ENCODE peak calls at places on chromosomes 4 and X, in ten cellular contexts. Y is naive thymus-derived CD8-positive, alpha-beta T cell; Z is activated naive CD4-positive, alpha-beta T cell treated with anti-CD3 and anti-CD28 coated beads, Interleukin-2, amount 10 ng/mL, durations not matched to agents 7 days and 5 days; R is stomach; V is kidney glomerular epithelial cell; N is mammary epithelial cell; A is CD8-positive, alpha-beta T cell; W is astrocyte of the cerebellum; M is GM04504; I is lower lobe of right lung. S is an unnamed sample.

GRCh38 chr4:104728380-104729122 is 233.9 kb upstream of the CXXC4 start:
- DNase-seq in Y (no peak), W (peak), R (no peak), A (no peak), N (peak), M (no peak), Z (no peak), V (peak), I (no peak), S (no peak)

GRCh38 chr4:128333309-128334006 is 45.8 kb upstream of the PGRMC2 start:
- DNase-seq in N (no peak), Y (no peak), M (no peak), V (no peak), I (no peak), R (no peak), W (no peak), A (no peak), Z (no peak), S (no peak)

GRCh38 chr4:127622621-127622922 is 10.2 kb upstream of the INTU start:
- DNase-seq in A (no peak), M (no peak), Z (no peak), R (no peak), V (peak), W (no peak), N (no peak), I (no peak), Y (no peak), S (no peak)

GRCh38 chr4:75513529-75514130 is 573 bp downstream of the RCHY1 start:
- DNase-seq in Z (no peak), V (peak), A (peak), N (no peak), Y (no peak), M (no peak), W (no peak), R (no peak), I (no peak), S (peak)

GRCh38 chr4:25787891-25788331 is 74.9 kb downstream of the SEL1L3 start:
- DNase-seq in Z (no peak), N (no peak), R (peak), A (no peak), I (no peak), V (no peak), M (no peak), Y (no peak), W (no peak), S (no peak)

GRCh38 chrX:2698604-2699003 is 7.5 kb downstream of the CD99 start:
- DNase-seq in V (no peak), I (no peak), M (no peak), Z (no peak), W (no peak), A (no peak), N (no peak), R (no peak), Y (no peak), S (no peak)

GRCh38 chr4:2799971-2800690 is 7.2 kb downstream of the SH3BP2 start:
- DNase-seq in N (no peak), W (no peak), A (peak), Y (peak), Z (no peak), I (peak), R (no peak), M (no peak), V (no peak), S (no peak)

GRCh38 chr4:139768913-139769312 is 103.3 kb downstream of the MGST2 start:
- DNase-seq in W (no peak), Z (peak), M (no peak), A (no peak), I (no peak), R (peak), V (no peak), N (no peak), Y (no peak), S (no peak)

GRCh38 chrX:136861877-136862276 is 18.6 kb downstream of the RBMX start:
- DNase-seq in I (no peak), N (no peak), A (no peak), V (no peak), R (no peak), W (no peak), M (no peak), Z (no peak), Y (no peak), S (no peak)

GRCh38 chrX:46922601-46923000 is 10.4 kb downstream of the JADE3 start:
- DNase-seq in Y (no peak), N (peak), A (no peak), Z (no peak), M (no peak), V (no peak), I (no peak), W (no peak), R (no peak), S (no peak)

GRCh38 chr4:86898562-86898961 is 6.3 kb upstream of the C4orf36 start:
- DNase-seq in R (no peak), A (no peak), W (no peak), V (no peak), N (no peak), Y (no peak), Z (no peak), I (no peak), M (no peak), S (no peak)

GRCh38 chrX:10726647-10727046 is 106.3 kb upstream of the MID1 start:
- DNase-seq in N (peak), W (peak), A (no peak), Y (no peak), M (peak), V (no peak), I (no peak), Z (no peak), R (no peak), S (no peak)

GRCh38 chr4:108972613-108973283 is 209.9 kb upstream of the ETNPPL start:
- DNase-seq in Y (no peak), I (no peak), A (no peak), V (no peak), M (no peak), Z (no peak), R (no peak), N (no peak), W (no peak), S (no peak)

GRCh38 chrX:46324166-46324565 is 221.1 kb downstream of the ZNF674 start:
- DNase-seq in R (no peak), V (no peak), Z (no peak), W (no peak), I (no peak), M (no peak), Y (no peak), A (no peak), N (no peak), S (no peak)

S was measured in prostate gland.